ENCODE peak calls at places on chromosomes 7 and 10, in eight cellular contexts. T is A549, Z is IMR-90, P is vagina, W is ovary, I is transverse colon, R is testis, V is breast epithelium. L is an unnamed sample. For H3K4me1, the result is how much of the 10 kb centered on the place peaks cover.

GRCh38 chr7:35257251-35258124 is 3.6 kb upstream of the TBX20 start:
- DNase-seq in T (no peak), Z (no peak), P (no peak), W (no peak), I (no peak), R (peak), V (no peak), L (no peak)

GRCh38 chr10:99331207-99331803 is 2.1 kb downstream of the CNNM1 start:
- DNase-seq in T (peak), Z (peak), P (no peak), W (no peak), I (no peak), R (peak), V (no peak), L (no peak)

GRCh38 chr7:136293272-136293671 is 316.1 kb upstream of the MTPN start:
- DNase-seq in T (no peak), Z (no peak), P (no peak), W (no peak), I (no peak), R (no peak), V (no peak), L (no peak)

GRCh38 chr7:118472581-118472980 is 248.1 kb downstream of the ANKRD7 start:
- DNase-seq in T (no peak), Z (no peak), P (no peak), W (no peak), I (no peak), R (no peak), V (no peak), L (no peak)

GRCh38 chr10:92848037-92848440 is 281 bp upstream of the EXOC6 start:
- DNase-seq in T (no peak), Z (no peak), P (no peak), W (no peak), I (no peak), R (no peak), V (no peak), L (no peak)

GRCh38 chr7:136953386-136953785 is 84.9 kb downstream of the CHRM2 start:
- DNase-seq in T (no peak), Z (peak), P (no peak), W (no peak), I (no peak), R (no peak), V (no peak), L (no peak)

GRCh38 chr10:94123253-94123995 is 129.7 kb downstream of the PLCE1 start:
- DNase-seq in T (peak), Z (peak), P (no peak), W (no peak), I (no peak), R (no peak), V (no peak), L (no peak)

GRCh38 chr10:48606530-48607355 is 1.9 kb upstream of the ARHGAP22 start:
- DNase-seq in T (peak), Z (peak), P (peak), W (no peak), I (peak), R (peak), V (no peak), L (no peak)

GRCh38 chr10:80567292-80567691 is 29.6 kb downstream of the SH2D4B start:
- DNase-seq in T (no peak), Z (no peak), P (no peak), W (no peak), I (no peak), R (no peak), V (no peak), L (no peak)

GRCh38 chr10:76306859-76307258 is 875.4 kb downstream of the LRMDA start:
- DNase-seq in T (no peak), Z (peak), P (no peak), W (no peak), I (no peak), R (no peak), V (no peak), L (no peak)

GRCh38 chr7:74217455-74218342 is 7.9 kb downstream of the LAT2 start:
- DNase-seq in T (no peak), Z (peak), P (no peak), W (no peak), I (peak), R (no peak), V (no peak), L (no peak)

GRCh38 chr10:49310460-49310859 is 11.5 kb downstream of the C10orf71 start:
- DNase-seq in T (no peak), Z (no peak), P (no peak), W (no peak), I (no peak), R (no peak), V (no peak), L (no peak)

GRCh38 chr7:29859491-29860180 is 53.3 kb downstream of the WIPF3 start:
- DNase-seq in T (no peak), Z (no peak), P (no peak), W (no peak), I (no peak), R (peak), V (no peak), L (no peak)

GRCh38 chr7:149692056-149692455 is 81.3 kb downstream of the ZNF467 start:
- DNase-seq in T (no peak), Z (no peak), P (no peak), W (no peak), I (no peak), R (no peak), V (no peak), L (no peak)

GRCh38 chr7:78510580-78511188 is 712.1 kb downstream of the PHTF2 start:
- DNase-seq in T (peak), Z (peak), P (no peak), W (no peak), I (peak), R (peak), V (no peak), L (no peak)

GRCh38 chr7:131687296-131687695 is 130.9 kb upstream of the PODXL start:
- DNase-seq in T (no peak), Z (no peak), P (no peak), W (no peak), I (no peak), R (no peak), V (no peak), L (no peak)

GRCh38 chr10:370222-370825 is 235.1 kb downstream of the ZMYND11 start:
- DNase-seq in T (no peak), Z (peak), P (no peak), W (no peak), I (no peak), R (no peak), V (no peak), L (no peak)

GRCh38 chr7:21611129-21611528 is 68.3 kb downstream of the DNAH11 start:
- DNase-seq in T (no peak), Z (no peak), P (no peak), W (no peak), I (no peak), R (no peak), V (no peak), L (no peak)

GRCh38 chr7:32507416-32507815 is 12.1 kb downstream of the AVL9 start:
- DNase-seq in T (no peak), Z (no peak), P (no peak), W (no peak), I (no peak), R (no peak), V (no peak), L (no peak)

GRCh38 chr7:70710011-70710480 is 421.9 kb upstream of the GALNT17 start:
- DNase-seq in T (peak), Z (peak), P (no peak), W (no peak), I (no peak), R (no peak), V (no peak), L (no peak)

GRCh38 chr10:128631801-128632241 is 505.6 kb upstream of the MKI67 start:
- DNase-seq in T (no peak), Z (no peak), P (no peak), W (no peak), I (no peak), R (no peak), V (no peak), L (no peak)

GRCh38 chr10:89633484-89633883 is 11.6 kb downstream of the PANK1 start:
- DNase-seq in T (peak), Z (peak), P (no peak), W (no peak), I (no peak), R (no peak), V (no peak), L (no peak)

GRCh38 chr10:78173360-78174020 is 139.8 kb downstream of the RPS24 start:
- DNase-seq in T (no peak), Z (peak), P (no peak), W (no peak), I (no peak), R (no peak), V (no peak), L (no peak)

GRCh38 chr10:10007972-10008371 is 1009.7 kb upstream of the CELF2 start:
- DNase-seq in T (no peak), Z (no peak), P (no peak), W (no peak), I (no peak), R (no peak), V (no peak), L (no peak)

GRCh38 chr10:58362026-58362799 is 23.0 kb upstream of the TFAM start:
- DNase-seq in T (no peak), Z (peak), P (no peak), W (no peak), I (no peak), R (no peak), V (no peak), L (no peak)

GRCh38 chr7:44072364-44073231 is 7.2 kb upstream of the PGAM2 start:
- DNase-seq in T (peak), Z (peak), P (no peak), W (peak), I (peak), R (peak), V (peak), L (peak)

GRCh38 chr10:51707392-51707791 is 8.0 kb upstream of the CSTF2T start:
- DNase-seq in T (no peak), Z (no peak), P (no peak), W (no peak), I (no peak), R (no peak), V (no peak), L (peak)

GRCh38 chr10:73581912-73582311 is 9.2 kb downstream of the USP54 start:
- DNase-seq in T (no peak), Z (no peak), P (no peak), W (no peak), I (no peak), R (no peak), V (no peak), L (no peak)

GRCh38 chr10:55550241-55550640 is 749.2 kb upstream of the PCDH15 start:
- DNase-seq in T (no peak), Z (no peak), P (no peak), W (no peak), I (no peak), R (no peak), V (no peak), L (no peak)

GRCh38 chr7:116576350-116577319 is 51.8 kb downstream of the CAV1 start:
- DNase-seq in T (peak), Z (peak), P (no peak), W (no peak), I (no peak), R (no peak), V (no peak), L (peak)

GRCh38 chr7:151565541-151565940 is 45.8 kb upstream of the RHEB start:
- DNase-seq in T (no peak), Z (peak), P (no peak), W (no peak), I (no peak), R (no peak), V (no peak), L (no peak)

GRCh38 chr10:36023939-36024338 is 381.8 kb upstream of the FZD8 start:
- DNase-seq in T (peak), Z (peak), P (no peak), W (no peak), I (no peak), R (no peak), V (no peak), L (no peak)

GRCh38 chr10:93680414-93681047 is 21.9 kb downstream of the FRA10AC1 start:
- DNase-seq in T (peak), Z (peak), P (no peak), W (no peak), I (no peak), R (no peak), V (no peak), L (no peak)

GRCh38 chr7:43954524-43955228 is 28.4 kb downstream of the UBE2D4 start:
- DNase-seq in T (peak), Z (peak), P (no peak), W (no peak), I (peak), R (peak), V (no peak), L (no peak)

GRCh38 chr7:112036071-112036470 is 170.1 kb downstream of the DOCK4 start:
- DNase-seq in T (no peak), Z (peak), P (no peak), W (no peak), I (no peak), R (no peak), V (no peak), L (no peak)

GRCh38 chr7:157302314-157302711 is 34.5 kb upstream of the DNAJB6 start:
- DNase-seq in T (peak), Z (peak), P (no peak), W (no peak), I (peak), R (peak), V (no peak), L (peak)

GRCh38 chr7:51847461-51848134 is 531.0 kb upstream of the COBL start:
- DNase-seq in T (no peak), Z (no peak), P (no peak), W (no peak), I (no peak), R (no peak), V (no peak), L (no peak)

GRCh38 chr10:90743291-90743690 is 114.5 kb downstream of the HTR7 start:
- DNase-seq in T (no peak), Z (no peak), P (no peak), W (no peak), I (no peak), R (no peak), V (no peak), L (no peak)

DNA sequence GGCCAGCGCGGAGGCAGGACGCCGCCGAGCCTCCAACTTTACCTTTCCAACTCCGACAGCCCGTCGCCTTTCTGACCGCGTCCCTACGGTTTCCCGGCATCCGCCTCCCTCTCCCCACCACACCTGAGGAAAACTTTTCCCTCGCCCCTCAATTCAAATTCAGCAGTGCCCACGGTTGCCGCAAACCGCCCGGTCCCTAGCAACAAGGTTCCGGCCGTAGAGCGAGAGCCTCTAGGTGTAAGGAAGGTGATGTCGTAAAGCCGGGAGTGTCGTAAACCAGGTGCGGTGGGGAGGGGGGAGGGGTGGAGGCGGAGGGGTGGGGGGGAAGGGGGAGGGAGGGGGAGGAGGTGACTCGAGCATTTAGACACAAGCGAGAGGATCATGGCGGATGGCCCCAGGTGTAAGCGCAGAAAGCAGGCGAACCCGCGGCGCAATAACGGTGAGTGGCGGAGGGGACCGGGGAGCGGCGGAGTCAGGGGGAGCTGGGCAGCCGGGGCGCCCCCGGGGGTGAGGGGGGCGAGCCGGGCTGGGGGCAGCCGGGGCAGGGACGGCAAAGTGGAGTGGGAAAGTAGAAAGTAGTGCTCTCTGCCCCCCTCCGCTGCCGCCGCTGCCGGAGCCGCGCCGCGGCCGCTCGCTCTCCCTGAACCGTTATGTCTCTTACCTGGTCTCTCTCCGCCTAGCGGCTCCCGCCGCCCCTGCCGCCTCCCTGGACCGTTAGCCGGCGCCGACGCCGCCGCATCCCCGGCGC is at the start of gene ZEB1:
- DNase-seq in T (peak), Z (peak), P (no peak), W (peak), I (peak), R (peak), V (peak), L (peak)
- TF ChIP-seq POLR2A in T (peak), Z (peak), P (no peak), W (peak), I (peak), R (no peak), V (no peak), L (peak)

GRCh38 chr10:114188876-114189275 is 9.7 kb downstream of the TDRD1 start:
- DNase-seq in T (no peak), Z (no peak), P (no peak), W (no peak), I (no peak), R (no peak), V (no peak), L (no peak)

GRCh38 chr10:114183563-114183962 is 4.4 kb downstream of the TDRD1 start:
- DNase-seq in T (no peak), Z (no peak), P (no peak), W (no peak), I (no peak), R (no peak), V (no peak), L (no peak)

GRCh38 chr10:114184276-114184675 is 5.1 kb downstream of the TDRD1 start:
- DNase-seq in T (no peak), Z (no peak), P (no peak), W (no peak), I (no peak), R (no peak), V (no peak), L (no peak)

GRCh38 chr10:114189700-114190099 is 10.5 kb downstream of the TDRD1 start:
- DNase-seq in T (no peak), Z (no peak), P (no peak), W (no peak), I (no peak), R (no peak), V (no peak), L (no peak)

GRCh38 chr10:114188001-114188400 is 8.8 kb downstream of the TDRD1 start:
- DNase-seq in T (no peak), Z (no peak), P (no peak), W (no peak), I (no peak), R (no peak), V (no peak), L (no peak)
- H3K4me1 ChIP-seq in T (under half), Z (under half), P (under half), W (under half), I (under half), R (under half), V (under half), L (under half)

GRCh38 chr7:7247658-7248057 is 65.3 kb downstream of the C1GALT1 start:
- DNase-seq in T (no peak), Z (no peak), P (no peak), W (no peak), I (no peak), R (no peak), V (no peak), L (no peak)
- H3K4me3 ChIP-seq in T (no peak), Z (no peak), P (no peak), W (no peak), I (no peak), R (no peak), V (no peak), L (no peak)

DNA sequence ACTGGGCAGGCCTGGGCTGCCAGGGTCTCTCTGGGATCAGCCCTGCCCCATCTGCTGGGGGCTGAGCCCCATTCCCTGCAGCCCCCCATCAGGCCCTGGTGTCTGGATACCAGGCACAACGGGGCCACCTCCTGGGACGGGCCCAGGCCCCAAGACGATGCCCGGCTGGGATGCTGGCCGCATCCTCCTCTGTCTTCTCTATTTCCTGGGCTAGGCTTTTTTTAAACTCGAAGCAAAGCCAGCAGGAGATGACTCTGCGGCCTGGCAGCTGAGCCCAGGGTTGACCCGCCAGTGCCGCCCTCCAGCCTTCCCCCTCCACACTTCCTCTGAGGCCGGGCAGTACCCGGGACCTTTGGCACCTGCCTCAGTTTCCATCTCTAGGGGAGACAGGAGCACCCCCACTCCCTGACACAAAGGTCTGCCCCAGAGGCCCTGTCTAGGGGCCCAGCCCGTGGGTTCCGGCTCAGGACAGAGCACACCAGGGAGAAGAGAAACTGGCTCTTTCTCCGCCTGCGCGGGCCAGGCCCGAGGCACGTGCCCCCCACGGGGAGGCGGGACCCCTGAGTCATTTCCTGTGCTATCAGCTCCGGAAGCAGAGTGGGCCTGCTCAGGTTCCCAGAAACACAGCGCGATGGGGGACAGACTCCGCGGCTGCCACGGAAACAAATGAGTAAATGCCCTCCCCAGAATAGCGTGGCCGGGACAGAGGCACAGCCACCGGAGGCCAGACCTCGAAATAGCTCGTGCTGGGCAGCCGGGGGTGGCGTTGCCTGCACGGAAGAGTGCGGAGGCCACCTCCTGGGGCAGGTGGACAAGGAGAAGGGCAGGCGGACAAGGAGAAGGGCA is 84.6 kb upstream of the PDGFA start:
- DNase-seq in T (no peak), Z (peak), P (no peak), W (peak), I (peak), R (peak), V (no peak), L (peak)
- TF ChIP-seq POLR2A in T (no peak), Z (no peak), P (no peak), W (peak), I (peak), R (no peak), V (no peak), L (peak)

DNA sequence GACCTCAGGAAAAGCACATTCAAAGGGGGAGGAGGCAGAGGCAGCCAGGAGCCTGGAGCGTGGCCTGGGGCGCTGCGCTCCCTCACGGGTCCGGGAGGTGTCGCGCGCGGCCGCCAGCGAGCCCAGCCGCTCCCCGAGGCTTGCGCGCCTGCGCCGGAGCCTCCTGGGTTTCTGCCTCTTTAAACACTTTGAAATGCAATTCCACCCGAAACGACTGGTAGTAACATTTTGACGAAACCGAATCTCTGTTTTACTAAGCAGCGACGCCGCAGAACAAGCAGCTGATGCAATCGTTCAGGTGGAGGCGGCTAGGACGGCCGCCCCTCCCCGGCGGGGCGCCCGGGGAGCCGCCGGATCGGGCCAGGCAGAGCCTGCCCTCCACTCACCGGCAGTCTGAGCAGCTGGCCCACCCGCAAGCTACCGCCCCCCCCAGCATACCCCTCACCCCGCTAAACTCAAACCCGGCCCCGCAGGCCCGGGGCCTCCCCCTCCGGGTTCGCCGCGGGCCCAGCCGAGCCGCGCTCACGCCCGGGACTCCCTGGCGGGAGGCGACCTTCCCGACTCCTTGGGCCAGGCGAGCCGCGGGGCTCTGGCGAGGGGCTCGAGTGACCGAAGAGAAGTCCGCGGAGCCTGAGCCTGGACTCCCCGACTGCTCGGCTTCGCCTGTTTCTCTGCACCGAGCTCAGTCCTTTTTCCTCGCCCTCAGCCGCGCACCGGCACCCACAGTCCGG is 3.3 kb downstream of the MKX start:
- DNase-seq in T (peak), Z (peak), P (no peak), W (peak), I (peak), R (peak), V (peak), L (peak)
- H3K4me1 ChIP-seq in T (under half), Z (under half), P (half or more), W (under half), I (under half), R (under half), V (under half), L (under half)

GRCh38 chr10:104256335-104257080 is 1.8 kb downstream of the GSTO1 start:
- DNase-seq in T (no peak), Z (no peak), P (no peak), W (no peak), I (no peak), R (no peak), V (no peak), L (no peak)
- H3K4me3 ChIP-seq in T (peak), Z (peak), P (peak), W (peak), I (no peak), R (no peak), V (peak), L (no peak)

GRCh38 chr10:88386878-88387773 is 196.0 kb downstream of the RNLS start:
- DNase-seq in T (peak), Z (peak), P (no peak), W (peak), I (peak), R (peak), V (no peak), L (peak)
- TF ChIP-seq POLR2A in T (no peak), Z (no peak), P (no peak), W (no peak), I (peak), R (no peak), V (no peak), L (peak)

L was measured in uterus.